ENCODE peak calls at places on chromosomes 4 and X, in six cellular contexts. One of them, this sample, is unnamed.

GRCh38 chrX:12170755-12171154 is 32.5 kb downstream of the FRMPD4 start:
- DNase-seq in IMR-90: no peak
- DNase-seq in H9: no peak
- DNase-seq in mesendoderm: no peak
- DNase-seq in mesenchymal stem cell: no peak
- DNase-seq in H1: no peak
- DNase-seq in this sample: no peak

GRCh38 chr4:20254517-20255250 is 3.0 kb downstream of the SLIT2 start:
- DNase-seq in IMR-90: peak
- DNase-seq in H9: peak
- DNase-seq in mesendoderm: peak
- DNase-seq in mesenchymal stem cell: peak
- DNase-seq in H1: no peak
- DNase-seq in this sample: peak

GRCh38 chr4:94412019-94413017 is 39.4 kb upstream of the PDLIM5 start:
- DNase-seq in IMR-90: peak
- DNase-seq in H9: no peak
- DNase-seq in mesendoderm: no peak
- DNase-seq in mesenchymal stem cell: peak
- DNase-seq in H1: no peak
- DNase-seq in this sample: no peak

GRCh38 chr4:181548873-181549541 is 694.2 kb upstream of the TENM3 start:
- DNase-seq in IMR-90: peak
- DNase-seq in H9: peak
- DNase-seq in mesendoderm: peak
- DNase-seq in mesenchymal stem cell: peak
- DNase-seq in H1: no peak
- DNase-seq in this sample: no peak

GRCh38 chr4:4990857-4991540 is 28.3 kb downstream of the CYTL1 start:
- DNase-seq in IMR-90: peak
- DNase-seq in H9: no peak
- DNase-seq in mesendoderm: no peak
- DNase-seq in mesenchymal stem cell: peak
- DNase-seq in H1: no peak
- DNase-seq in this sample: no peak

GRCh38 chr4:168558587-168558986 is 61.7 kb downstream of the PALLD start:
- DNase-seq in IMR-90: peak
- DNase-seq in H9: no peak
- DNase-seq in mesendoderm: peak
- DNase-seq in mesenchymal stem cell: no peak
- DNase-seq in H1: no peak
- DNase-seq in this sample: no peak

GRCh38 chr4:7281316-7282093 is 89.2 kb downstream of the SORCS2 start:
- DNase-seq in IMR-90: peak
- DNase-seq in H9: no peak
- DNase-seq in mesendoderm: no peak
- DNase-seq in mesenchymal stem cell: no peak
- DNase-seq in H1: no peak
- DNase-seq in this sample: no peak

GRCh38 chrX:39752820-39753219 is 344.9 kb downstream of the BCOR start:
- DNase-seq in IMR-90: peak
- DNase-seq in H9: no peak
- DNase-seq in mesendoderm: no peak
- DNase-seq in mesenchymal stem cell: peak
- DNase-seq in H1: no peak
- DNase-seq in this sample: no peak

GRCh38 chrX:68989865-68990606 is 161.2 kb downstream of the EFNB1 start:
- DNase-seq in IMR-90: peak
- DNase-seq in H9: peak
- DNase-seq in mesendoderm: peak
- DNase-seq in mesenchymal stem cell: peak
- DNase-seq in H1: peak
- DNase-seq in this sample: peak

GRCh38 chrX:128891554-128891953 is 631.7 kb downstream of the SMARCA1 start:
- DNase-seq in IMR-90: no peak
- DNase-seq in H9: no peak
- DNase-seq in mesendoderm: no peak
- DNase-seq in mesenchymal stem cell: no peak
- DNase-seq in H1: no peak
- DNase-seq in this sample: no peak

GRCh38 chrX:53678667-53679066 is 7.9 kb downstream of the HUWE1 start:
- DNase-seq in IMR-90: no peak
- DNase-seq in H9: no peak
- DNase-seq in mesendoderm: peak
- DNase-seq in mesenchymal stem cell: peak
- DNase-seq in H1: no peak
- DNase-seq in this sample: no peak

GRCh38 chr4:139555705-139556070 is 331 bp downstream of the SETD7 start:
- DNase-seq in IMR-90: no peak
- DNase-seq in H9: no peak
- DNase-seq in mesendoderm: no peak
- DNase-seq in mesenchymal stem cell: no peak
- DNase-seq in H1: no peak
- DNase-seq in this sample: no peak

GRCh38 chrX:97841544-97842179 is 958.0 kb downstream of the RPA4 start:
- DNase-seq in IMR-90: no peak
- DNase-seq in H9: no peak
- DNase-seq in mesendoderm: no peak
- DNase-seq in mesenchymal stem cell: no peak
- DNase-seq in H1: no peak
- DNase-seq in this sample: no peak

GRCh38 chr4:168917150-168917779 is 92.8 kb downstream of the CBR4 start:
- DNase-seq in IMR-90: peak
- DNase-seq in H9: no peak
- DNase-seq in mesendoderm: peak
- DNase-seq in mesenchymal stem cell: peak
- DNase-seq in H1: no peak
- DNase-seq in this sample: no peak

GRCh38 chrX:41265615-41266014 is 68.3 kb upstream of the DDX3X start:
- DNase-seq in IMR-90: peak
- DNase-seq in H9: no peak
- DNase-seq in mesendoderm: no peak
- DNase-seq in mesenchymal stem cell: no peak
- DNase-seq in H1: no peak
- DNase-seq in this sample: no peak

GRCh38 chr4:150769235-150769634 is 187.3 kb downstream of the MAB21L2 start:
- DNase-seq in IMR-90: peak
- DNase-seq in H9: no peak
- DNase-seq in mesendoderm: peak
- DNase-seq in mesenchymal stem cell: peak
- DNase-seq in H1: no peak
- DNase-seq in this sample: no peak

GRCh38 chrX:16136080-16136479 is 12.7 kb downstream of the GRPR start:
- DNase-seq in IMR-90: peak
- DNase-seq in H9: no peak
- DNase-seq in mesendoderm: no peak
- DNase-seq in mesenchymal stem cell: no peak
- DNase-seq in H1: no peak
- DNase-seq in this sample: no peak

GRCh38 chr4:122728781-122729330 is 3.6 kb upstream of the BBS12 start:
- DNase-seq in IMR-90: no peak
- DNase-seq in H9: no peak
- DNase-seq in mesendoderm: no peak
- DNase-seq in mesenchymal stem cell: no peak
- DNase-seq in H1: no peak
- DNase-seq in this sample: no peak

GRCh38 chr4:133565379-133565778 is 416.3 kb downstream of the PCDH10 start:
- DNase-seq in IMR-90: peak
- DNase-seq in H9: no peak
- DNase-seq in mesendoderm: no peak
- DNase-seq in mesenchymal stem cell: peak
- DNase-seq in H1: no peak
- DNase-seq in this sample: no peak

GRCh38 chrX:135625995-135626394 is 87.4 kb upstream of the CT45A1 start:
- DNase-seq in IMR-90: no peak
- DNase-seq in H9: no peak
- DNase-seq in mesendoderm: peak
- DNase-seq in mesenchymal stem cell: peak
- DNase-seq in H1: peak
- DNase-seq in this sample: no peak

GRCh38 chr4:169337510-169337909 is 66.8 kb upstream of the SH3RF1 start:
- DNase-seq in IMR-90: peak
- DNase-seq in H9: no peak
- DNase-seq in mesendoderm: no peak
- DNase-seq in mesenchymal stem cell: peak
- DNase-seq in H1: no peak
- DNase-seq in this sample: no peak

GRCh38 chrX:2262679-2263055 is 238.1 kb downstream of the DHRSX start:
- DNase-seq in IMR-90: no peak
- DNase-seq in H9: peak
- DNase-seq in mesendoderm: peak
- DNase-seq in mesenchymal stem cell: no peak
- DNase-seq in H1: no peak
- DNase-seq in this sample: no peak

GRCh38 chrX:155611302-155611701 is 1.4 kb downstream of the TMLHE start:
- DNase-seq in IMR-90: no peak
- DNase-seq in H9: no peak
- DNase-seq in mesendoderm: no peak
- DNase-seq in mesenchymal stem cell: peak
- DNase-seq in H1: no peak
- DNase-seq in this sample: no peak

GRCh38 chr4:89995824-89996223 is 101.2 kb downstream of the MMRN1 start:
- DNase-seq in IMR-90: no peak
- DNase-seq in H9: no peak
- DNase-seq in mesendoderm: no peak
- DNase-seq in mesenchymal stem cell: no peak
- DNase-seq in H1: no peak
- DNase-seq in this sample: no peak

GRCh38 chr4:39636786-39637185 is 1.9 kb downstream of the SMIM14 start:
- DNase-seq in IMR-90: peak
- DNase-seq in H9: no peak
- DNase-seq in mesendoderm: no peak
- DNase-seq in mesenchymal stem cell: peak
- DNase-seq in H1: no peak
- DNase-seq in this sample: no peak
- H3K23ac ChIP-seq in IMR-90: no peak
- H3K23ac ChIP-seq in H9: no peak
- H3K23ac ChIP-seq in mesendoderm: no peak
- H3K23ac ChIP-seq in mesenchymal stem cell: no peak
- H3K23ac ChIP-seq in H1: no peak
- H3K23ac ChIP-seq in this sample: no peak

GRCh38 chr4:188295899-188296298 is 156.7 kb downstream of the TRIML1 start:
- DNase-seq in IMR-90: peak
- DNase-seq in H9: no peak
- DNase-seq in mesendoderm: no peak
- DNase-seq in mesenchymal stem cell: peak
- DNase-seq in H1: no peak
- DNase-seq in this sample: no peak
- H2BK15ac ChIP-seq in IMR-90: no peak
- H2BK15ac ChIP-seq in H9: no peak
- H2BK15ac ChIP-seq in mesendoderm: no peak
- H2BK15ac ChIP-seq in mesenchymal stem cell: no peak
- H2BK15ac ChIP-seq in H1: no peak
- H2BK15ac ChIP-seq in this sample: no peak

GRCh38 chr4:100170986-100171385 is 19.3 kb downstream of the DDIT4L start:
- DNase-seq in IMR-90: no peak
- DNase-seq in H9: no peak
- DNase-seq in mesendoderm: no peak
- DNase-seq in mesenchymal stem cell: no peak
- DNase-seq in H1: no peak
- DNase-seq in this sample: no peak

GRCh38 chr4:100166297-100167034 is 23.8 kb downstream of the DDIT4L start:
- DNase-seq in IMR-90: no peak
- DNase-seq in H9: no peak
- DNase-seq in mesendoderm: no peak
- DNase-seq in mesenchymal stem cell: no peak
- DNase-seq in H1: no peak
- DNase-seq in this sample: no peak

GRCh38 chr4:100165809-100166208 is 24.5 kb downstream of the DDIT4L start:
- DNase-seq in IMR-90: peak
- DNase-seq in H9: no peak
- DNase-seq in mesendoderm: no peak
- DNase-seq in mesenchymal stem cell: peak
- DNase-seq in H1: no peak
- DNase-seq in this sample: peak

GRCh38 chr4:100168521-100168920 is 21.7 kb downstream of the DDIT4L start:
- DNase-seq in IMR-90: peak
- DNase-seq in H9: no peak
- DNase-seq in mesendoderm: no peak
- DNase-seq in mesenchymal stem cell: peak
- DNase-seq in H1: no peak
- DNase-seq in this sample: no peak

DNA sequence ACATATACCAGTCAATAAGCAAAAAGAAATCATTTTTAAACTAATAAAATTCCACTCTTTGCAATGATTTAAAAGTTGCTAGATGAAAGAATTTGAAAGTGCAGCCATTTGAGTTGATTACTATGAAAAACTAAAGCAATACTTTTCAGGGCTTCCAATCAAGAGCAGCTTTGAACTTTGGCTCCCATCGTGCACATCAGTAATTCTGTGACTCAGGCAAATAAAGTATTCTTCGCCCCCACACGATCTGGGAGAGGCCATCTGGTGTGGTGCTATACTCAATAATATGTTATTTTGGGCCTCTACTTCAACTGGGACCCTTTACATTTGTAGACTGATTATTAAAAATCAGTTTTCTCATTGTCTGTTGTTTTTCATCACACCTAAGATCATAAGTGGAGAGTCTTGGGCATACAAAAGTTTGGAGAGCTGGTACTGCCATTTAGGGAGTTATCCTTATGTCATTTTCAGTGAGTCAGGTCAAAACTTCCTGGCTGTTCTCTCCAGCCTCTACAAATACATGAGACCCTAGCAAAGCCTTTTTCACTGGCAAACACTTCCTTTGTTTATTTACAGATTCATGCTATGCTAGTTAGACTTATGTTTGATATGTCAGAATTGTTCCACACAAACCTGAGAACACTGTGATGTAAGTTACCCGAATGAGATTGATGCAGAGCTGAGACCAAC is 20.3 kb downstream of the DDIT4L start:
- DNase-seq in IMR-90: peak
- DNase-seq in H9: no peak
- DNase-seq in mesendoderm: no peak
- DNase-seq in mesenchymal stem cell: peak
- DNase-seq in H1: no peak
- DNase-seq in this sample: no peak
- H3K4me2 ChIP-seq in IMR-90: no peak
- H3K4me2 ChIP-seq in H9: no peak
- H3K4me2 ChIP-seq in mesendoderm: no peak
- H3K4me2 ChIP-seq in mesenchymal stem cell: no peak
- H3K4me2 ChIP-seq in H1: no peak
- H3K4me2 ChIP-seq in this sample: no peak

GRCh38 chr4:145734051-145734450 is 54.1 kb downstream of the C4orf51 start:
- DNase-seq in IMR-90: no peak
- DNase-seq in H9: no peak
- DNase-seq in mesendoderm: peak
- DNase-seq in mesenchymal stem cell: peak
- DNase-seq in H1: no peak
- DNase-seq in this sample: no peak

GRCh38 chr4:145735330-145735638 is 55.3 kb downstream of the C4orf51 start:
- DNase-seq in IMR-90: peak
- DNase-seq in H9: no peak
- DNase-seq in mesendoderm: peak
- DNase-seq in mesenchymal stem cell: peak
- DNase-seq in H1: no peak
- DNase-seq in this sample: no peak

GRCh38 chr4:145732895-145733880 is 53.2 kb downstream of the C4orf51 start:
- DNase-seq in IMR-90: peak
- DNase-seq in H9: peak
- DNase-seq in mesendoderm: peak
- DNase-seq in mesenchymal stem cell: peak
- DNase-seq in H1: peak
- DNase-seq in this sample: peak

GRCh38 chr4:145735777-145736176 is 55.8 kb downstream of the C4orf51 start:
- DNase-seq in IMR-90: no peak
- DNase-seq in H9: no peak
- DNase-seq in mesendoderm: no peak
- DNase-seq in mesenchymal stem cell: no peak
- DNase-seq in H1: no peak
- DNase-seq in this sample: no peak

GRCh38 chr4:145734576-145735329 is 54.8 kb downstream of the C4orf51 start:
- DNase-seq in IMR-90: peak
- DNase-seq in H9: no peak
- DNase-seq in mesendoderm: peak
- DNase-seq in mesenchymal stem cell: peak
- DNase-seq in H1: no peak
- DNase-seq in this sample: no peak
- H3K23ac ChIP-seq in IMR-90: peak
- H3K23ac ChIP-seq in H9: no peak
- H3K23ac ChIP-seq in mesendoderm: no peak
- H3K23ac ChIP-seq in mesenchymal stem cell: no peak
- H3K23ac ChIP-seq in H1: no peak
- H3K23ac ChIP-seq in this sample: no peak

This sample was measured in neuronal stem cell.